ENCODE peak calls at places on chromosome 1, in five cellular contexts. One of them, this sample, is unnamed.
A peak's percentile ranks its signal among the peaks of the same experiment; 100 is the strongest.

GRCh38 chr1:208437416-208437815 is 193.2 kb upstream of the PLXNA2 start:
- DNase-seq in PC-3: peak; percentile 81
- DNase-seq in fibroblast of mammary gland: peak; percentile 20
- DNase-seq in pancreas: no peak
- DNase-seq in neuronal stem cell: no peak
- DNase-seq in this sample: peak; percentile 28

GRCh38 chr1:3664700-3665375 is 12.5 kb downstream of the TP73 start:
- DNase-seq in PC-3: no peak
- DNase-seq in fibroblast of mammary gland: no peak
- DNase-seq in pancreas: no peak
- DNase-seq in neuronal stem cell: no peak
- DNase-seq in this sample: no peak

GRCh38 chr1:9128520-9129371 is at the start of gene GPR157:
- DNase-seq in PC-3: peak; percentile 79
- DNase-seq in fibroblast of mammary gland: peak; percentile 77
- DNase-seq in pancreas: peak; percentile 85
- DNase-seq in neuronal stem cell: peak; percentile 83
- DNase-seq in this sample: peak; percentile 71

GRCh38 chr1:109610609-109611307 is 8.7 kb downstream of the GNAT2 start:
- DNase-seq in PC-3: no peak
- DNase-seq in fibroblast of mammary gland: no peak
- DNase-seq in pancreas: no peak
- DNase-seq in neuronal stem cell: no peak
- DNase-seq in this sample: no peak

GRCh38 chr1:10943991-10944730 is 68.3 kb upstream of the TARDBP start:
- DNase-seq in PC-3: peak; percentile 3
- DNase-seq in fibroblast of mammary gland: peak; percentile 16
- DNase-seq in pancreas: no peak
- DNase-seq in neuronal stem cell: no peak
- DNase-seq in this sample: peak; percentile 63

GRCh38 chr1:220498188-220498587 is 29.7 kb upstream of the MARK1 start:
- DNase-seq in PC-3: peak; percentile 50
- DNase-seq in fibroblast of mammary gland: peak; percentile 74
- DNase-seq in pancreas: no peak
- DNase-seq in neuronal stem cell: no peak
- DNase-seq in this sample: peak; percentile 9

GRCh38 chr1:75426688-75427087 is 184.2 kb downstream of the SLC44A5 start:
- DNase-seq in PC-3: no peak
- DNase-seq in fibroblast of mammary gland: no peak
- DNase-seq in pancreas: no peak
- DNase-seq in neuronal stem cell: no peak
- DNase-seq in this sample: no peak

GRCh38 chr1:234837713-234838112 is 227.7 kb upstream of the IRF2BP2 start:
- DNase-seq in PC-3: no peak
- DNase-seq in fibroblast of mammary gland: no peak
- DNase-seq in pancreas: no peak
- DNase-seq in neuronal stem cell: no peak
- DNase-seq in this sample: no peak

GRCh38 chr1:225454733-225455132 is 26.9 kb upstream of the LBR start:
- DNase-seq in PC-3: peak; percentile 96
- DNase-seq in fibroblast of mammary gland: peak; percentile 84
- DNase-seq in pancreas: no peak
- DNase-seq in neuronal stem cell: no peak
- DNase-seq in this sample: peak; percentile 72

GRCh38 chr1:164630626-164631396 is 71.8 kb downstream of the PBX1 start:
- DNase-seq in PC-3: no peak
- DNase-seq in fibroblast of mammary gland: peak; percentile 66
- DNase-seq in pancreas: no peak
- DNase-seq in neuronal stem cell: no peak
- DNase-seq in this sample: peak; percentile 72

GRCh38 chr1:77655431-77655974 is 27.0 kb downstream of the ZZZ3 start:
- DNase-seq in PC-3: no peak
- DNase-seq in fibroblast of mammary gland: peak; percentile 40
- DNase-seq in pancreas: peak; percentile 15
- DNase-seq in neuronal stem cell: no peak
- DNase-seq in this sample: no peak

GRCh38 chr1:61058477-61059245 is 23.7 kb upstream of the NFIA start:
- DNase-seq in PC-3: no peak
- DNase-seq in fibroblast of mammary gland: peak; percentile 45
- DNase-seq in pancreas: no peak
- DNase-seq in neuronal stem cell: no peak
- DNase-seq in this sample: peak; percentile 50

GRCh38 chr1:12142891-12143630 is 23.7 kb upstream of the TNFRSF1B start:
- DNase-seq in PC-3: no peak
- DNase-seq in fibroblast of mammary gland: no peak
- DNase-seq in pancreas: no peak
- DNase-seq in neuronal stem cell: no peak
- DNase-seq in this sample: no peak

GRCh38 chr1:17097787-17098186 is 21.5 kb downstream of the PADI2 start:
- DNase-seq in PC-3: peak; percentile 13
- DNase-seq in fibroblast of mammary gland: no peak
- DNase-seq in pancreas: no peak
- DNase-seq in neuronal stem cell: no peak
- DNase-seq in this sample: no peak

GRCh38 chr1:246295340-246295739 is 211.7 kb downstream of the SMYD3 start:
- DNase-seq in PC-3: no peak
- DNase-seq in fibroblast of mammary gland: no peak
- DNase-seq in pancreas: no peak
- DNase-seq in neuronal stem cell: no peak
- DNase-seq in this sample: no peak
- H3K4me3 ChIP-seq in PC-3: no peak overlapping the region
- H3K4me3 ChIP-seq in fibroblast of mammary gland: no peak overlapping the region
- H3K4me3 ChIP-seq in pancreas: no peak overlapping the region
- H3K4me3 ChIP-seq in neuronal stem cell: no peak overlapping the region
- H3K4me3 ChIP-seq in this sample: no peak overlapping the region

GRCh38 chr1:182525342-182525741 is 63.7 kb downstream of the RNASEL start:
- DNase-seq in PC-3: no peak
- DNase-seq in fibroblast of mammary gland: no peak
- DNase-seq in pancreas: no peak
- DNase-seq in neuronal stem cell: no peak
- DNase-seq in this sample: no peak
- H3K4me3 ChIP-seq in PC-3: no peak overlapping the region
- H3K4me3 ChIP-seq in fibroblast of mammary gland: no peak overlapping the region
- H3K4me3 ChIP-seq in pancreas: no peak overlapping the region
- H3K4me3 ChIP-seq in neuronal stem cell: no peak overlapping the region
- H3K4me3 ChIP-seq in this sample: no peak overlapping the region

GRCh38 chr1:83741348-83741747 is 257.6 kb downstream of the TTLL7 start:
- DNase-seq in PC-3: no peak
- DNase-seq in fibroblast of mammary gland: no peak
- DNase-seq in pancreas: no peak
- DNase-seq in neuronal stem cell: peak; percentile 78
- DNase-seq in this sample: no peak

GRCh38 chr1:83746234-83746633 is 252.7 kb downstream of the TTLL7 start:
- DNase-seq in PC-3: no peak
- DNase-seq in fibroblast of mammary gland: no peak
- DNase-seq in pancreas: no peak
- DNase-seq in neuronal stem cell: no peak
- DNase-seq in this sample: no peak

GRCh38 chr1:83742446-83742845 is 256.5 kb downstream of the TTLL7 start:
- DNase-seq in PC-3: no peak
- DNase-seq in fibroblast of mammary gland: no peak
- DNase-seq in pancreas: no peak
- DNase-seq in neuronal stem cell: no peak
- DNase-seq in this sample: no peak

DNA sequence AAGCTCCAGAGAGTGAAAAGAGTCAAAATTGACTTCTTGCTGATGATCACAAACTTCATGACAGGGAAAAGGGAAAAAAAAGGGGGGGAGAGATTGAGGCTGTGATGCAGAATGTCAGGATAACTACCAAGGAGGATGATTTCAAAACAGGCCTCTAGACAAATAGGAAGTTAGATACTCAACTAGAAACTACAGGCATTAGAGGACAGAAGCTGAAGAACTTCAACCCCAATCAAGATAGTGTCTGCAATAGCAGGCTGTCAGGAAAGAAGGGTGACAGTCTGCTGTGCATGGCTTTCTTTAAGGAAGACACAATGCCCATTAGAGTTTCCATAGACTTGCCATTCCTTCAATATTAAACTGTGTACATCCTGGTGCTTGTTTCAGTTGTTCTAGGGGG is 257.2 kb downstream of the TTLL7 start:
- DNase-seq in PC-3: no peak
- DNase-seq in fibroblast of mammary gland: no peak
- DNase-seq in pancreas: no peak
- DNase-seq in neuronal stem cell: no peak
- DNase-seq in this sample: no peak
- H3K4me3 ChIP-seq in PC-3: no peak overlapping the region
- H3K4me3 ChIP-seq in fibroblast of mammary gland: no peak overlapping the region
- H3K4me3 ChIP-seq in pancreas: no peak overlapping the region
- H3K4me3 ChIP-seq in neuronal stem cell: no peak overlapping the region
- H3K4me3 ChIP-seq in this sample: no peak overlapping the region

DNA sequence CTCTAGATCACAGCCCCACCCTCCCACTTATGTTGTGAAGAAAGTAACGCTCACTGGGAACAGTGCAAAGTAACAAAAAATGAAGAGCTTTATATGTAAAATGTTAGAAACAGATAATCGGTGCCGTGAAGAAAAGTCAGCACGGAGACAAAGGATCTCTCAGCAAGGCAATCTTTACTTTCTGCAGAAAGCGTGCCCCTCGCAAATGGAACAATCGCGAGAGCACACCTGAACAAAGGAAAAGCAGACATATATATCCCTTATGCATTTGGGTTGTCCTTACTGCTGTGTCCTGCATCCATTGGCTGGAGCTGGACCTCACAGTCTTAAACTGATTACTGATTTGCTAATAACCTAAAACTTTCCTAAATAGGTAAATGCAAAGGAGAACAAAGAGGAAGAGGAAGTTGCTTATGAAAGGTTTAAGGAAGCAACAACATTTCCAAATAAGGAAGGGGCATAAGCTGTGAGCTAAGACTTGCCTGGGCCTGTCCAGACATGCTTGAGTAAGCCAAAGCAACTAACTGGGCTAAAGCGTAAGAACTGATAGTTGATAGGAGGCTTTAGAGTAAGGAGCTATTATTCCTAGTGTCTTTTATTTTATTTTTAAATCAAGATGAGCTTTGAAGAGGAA is 89.7 kb downstream of the GTF2B start:
- DNase-seq in PC-3: no peak
- DNase-seq in fibroblast of mammary gland: peak; percentile 59
- DNase-seq in pancreas: no peak
- DNase-seq in neuronal stem cell: no peak
- DNase-seq in this sample: peak; percentile 11
- H3K4me3 ChIP-seq in PC-3: no peak overlapping the region
- H3K4me3 ChIP-seq in fibroblast of mammary gland: no peak overlapping the region
- H3K4me3 ChIP-seq in pancreas: no peak overlapping the region
- H3K4me3 ChIP-seq in neuronal stem cell: no peak overlapping the region
- H3K4me3 ChIP-seq in this sample: no peak overlapping the region

This sample was measured in fibroblast of the aortic adventitia.